ENCODE peak calls at places on chromosomes 13 and 19, in ten cellular contexts. C is CD4-positive, CD25-positive, alpha-beta regulatory T cell; I is stimulated activated CD4-positive, alpha-beta T cell treated with anti-CD3 and anti-CD28 coated beads, TNF-alpha, amount 100 ng/mL, for 4 hours; V is AG04449; N is H9; B is stimulated activated CD8-positive, alpha-beta memory T cell treated with anti-CD3 and anti-CD28 coated beads, Interleukin-12 subunit alpha, Interleukin-12 subunit beta, amount 100 ng/mL, for 4 hours; G is H54; K is hypothalamus; A is WTC11; W is HCT116. D is an unnamed sample.

GRCh38 chr13:114315074-114315785 is 927 bp downstream of the CHAMP1 start:
- DNase-seq in B (no peak), I (no peak), A (no peak), C (peak; percentile 44), V (no peak), W (no peak), N (no peak), K (no peak), G (no peak), D (no peak)

GRCh38 chr19:17548145-17548544 is 7.3 kb upstream of the COLGALT1 start:
- DNase-seq in W (no peak), I (no peak), K (no peak), N (no peak), G (no peak), V (no peak), C (no peak), A (no peak), B (no peak), D (no peak)

GRCh38 chr19:1189419-1189818 is 15.4 kb upstream of the SBNO2 start:
- DNase-seq in V (no peak), A (no peak), W (peak; percentile 75), G (no peak), K (no peak), C (no peak), B (no peak), I (no peak), N (no peak), D (no peak)

GRCh38 chr13:99778500-99778899 is 193.1 kb downstream of the ZIC5 start:
- DNase-seq in W (no peak), K (no peak), B (no peak), N (no peak), G (no peak), I (no peak), V (no peak), A (no peak), C (no peak), D (no peak)

GRCh38 chr13:50589139-50589538 is 254.4 kb downstream of the DLEU7 start:
- DNase-seq in C (no peak), W (no peak), G (peak; percentile 39), B (no peak), K (no peak), A (no peak), V (peak; percentile 83), I (no peak), N (no peak), D (no peak)

GRCh38 chr13:113297370-113297871 is 382 bp downstream of the LAMP1 start:
- DNase-seq in N (peak; percentile 45), A (no peak), B (peak; percentile 38), C (peak; percentile 52), G (no peak), W (no peak), I (peak; percentile 18), K (no peak), V (no peak), D (peak; percentile 65)

GRCh38 chr13:101706651-101707050 is 254.2 kb downstream of the ITGBL1 start:
- DNase-seq in V (peak; percentile 81), I (no peak), C (no peak), B (no peak), A (no peak), N (no peak), G (peak; percentile 71), W (no peak), K (no peak), D (no peak)

GRCh38 chr13:43597599-43597945 is 189.2 kb downstream of the ENOX1 start:
- DNase-seq in A (no peak), I (no peak), C (no peak), N (no peak), G (no peak), K (no peak), B (no peak), V (no peak), W (no peak), D (no peak)

GRCh38 chr13:32752997-32753606 is 166.8 kb downstream of the PDS5B start:
- DNase-seq in B (no peak), V (no peak), G (no peak), N (no peak), W (no peak), C (no peak), A (no peak), I (no peak), K (no peak), D (no peak)

GRCh38 chr19:48872884-48873475 is 759 bp downstream of the PPP1R15A start:
- DNase-seq in K (no peak), V (peak; percentile 80), G (peak; percentile 61), C (peak; percentile 85), W (peak; percentile 80), A (peak; percentile 77), N (peak; percentile 85), I (peak; percentile 58), B (peak; percentile 49), D (peak; percentile 59)

GRCh38 chr19:40778865-40779284 is 828 bp downstream of the RAB4B start:
- DNase-seq in A (no peak), N (no peak), I (no peak), V (no peak), K (no peak), G (peak; percentile 62), C (no peak), W (no peak), B (no peak), D (no peak)

GRCh38 chr13:67509039-67509438 is 278.9 kb upstream of the PCDH9 start:
- DNase-seq in A (no peak), C (no peak), W (no peak), N (peak; percentile 35), G (no peak), V (no peak), K (no peak), I (no peak), B (no peak), D (no peak)

GRCh38 chr13:76223565-76223964 is 587.4 kb downstream of the LMO7 start:
- DNase-seq in C (no peak), K (no peak), I (no peak), N (peak; percentile 33), B (no peak), A (peak; percentile 21), V (no peak), G (no peak), W (no peak), D (no peak)

GRCh38 chr19:28372800-28373199 is 840.2 kb downstream of the UQCRFS1 start:
- DNase-seq in G (no peak), B (no peak), W (no peak), A (no peak), I (no peak), K (no peak), V (no peak), C (no peak), N (no peak), D (no peak)

GRCh38 chr13:39036212-39036611 is 1.7 kb downstream of the PROSER1 start:
- DNase-seq in A (no peak), V (no peak), C (peak; percentile 23), K (no peak), N (no peak), I (no peak), B (no peak), G (no peak), W (no peak), D (no peak)

GRCh38 chr19:1110809-1111640 is 7.2 kb downstream of the GPX4 start:
- DNase-seq in G (no peak), W (no peak), C (no peak), A (no peak), I (no peak), K (no peak), N (no peak), B (no peak), V (no peak), D (no peak)

GRCh38 chr13:77040076-77040475 is 13.1 kb upstream of the FBXL3 start:
- DNase-seq in K (no peak), A (no peak), C (no peak), V (no peak), I (no peak), W (no peak), N (no peak), G (no peak), B (no peak), D (no peak)

GRCh38 chr19:18090545-18091216 is 3.9 kb upstream of the IL12RB1 start:
- DNase-seq in G (peak; percentile 62), B (no peak), K (no peak), A (no peak), W (no peak), V (no peak), I (no peak), C (no peak), N (no peak), D (no peak)

GRCh38 chr19:5263615-5264014 is 77.0 kb downstream of the PTPRS start:
- DNase-seq in V (no peak), A (no peak), G (no peak), K (no peak), W (no peak), C (no peak), B (no peak), I (no peak), N (no peak), D (no peak)

GRCh38 chr13:50452761-50453160 is 390.7 kb downstream of the DLEU7 start:
- DNase-seq in A (no peak), K (no peak), B (no peak), W (no peak), I (no peak), V (no peak), N (no peak), C (no peak), G (no peak), D (no peak)

GRCh38 chr19:53193534-53194222 is 520 bp upstream of the ZNF665 start:
- DNase-seq in V (no peak), N (no peak), I (no peak), B (no peak), K (no peak), W (no peak), A (no peak), G (no peak), C (no peak), D (no peak)

GRCh38 chr13:33204130-33204927 is 81.2 kb downstream of the STARD13 start:
- DNase-seq in K (no peak), A (no peak), N (no peak), G (no peak), W (no peak), I (no peak), V (peak; percentile 84), C (no peak), B (no peak), D (no peak)

D was measured in activated B cell treated with CpG ODN at 0.5 μM for 24 hours.